ENCODE peak calls at places on chromosomes 5 and 9, in nine cellular contexts. One of them, this sample, is unnamed.
A peak's percentile ranks its signal among the peaks of the same experiment; 100 is the strongest.

GRCh38 chr9:34550681-34551270 is 28.0 kb upstream of the ENHO start:
- DNase-seq in T-helper 9 cell: no peak
- DNase-seq in GM23338: no peak
- DNase-seq in amygdala: no peak
- DNase-seq in AG10803: no peak
- DNase-seq in activated effector memory CD4-positive, alpha-beta T cell treated with anti-CD3 and anti-CD28 coated beads, Interleukin-2, amount 50 U/mL, for 16 hours: peak; percentile 31
- DNase-seq in stimulated activated CD4-positive, alpha-beta T cell treated with anti-CD3 and anti-CD28 coated beads, Interleukin-1b, Interleukin-23, amount 100 ng/mL, for 1 hour: no peak
- DNase-seq in OCI-LY7: no peak
- DNase-seq in H54: no peak
- DNase-seq in this sample: no peak

GRCh38 chr9:121972501-121972981 is 120.6 kb downstream of the TTLL11 start:
- DNase-seq in AG10803: peak; percentile 59
- DNase-seq in GM23338: peak; percentile 23
- DNase-seq in activated effector memory CD4-positive, alpha-beta T cell treated with anti-CD3 and anti-CD28 coated beads, Interleukin-2, amount 50 U/mL, for 16 hours: no peak
- DNase-seq in amygdala: peak; percentile 37
- DNase-seq in stimulated activated CD4-positive, alpha-beta T cell treated with anti-CD3 and anti-CD28 coated beads, Interleukin-1b, Interleukin-23, amount 100 ng/mL, for 1 hour: no peak
- DNase-seq in OCI-LY7: peak; percentile 95
- DNase-seq in T-helper 9 cell: no peak
- DNase-seq in H54: peak; percentile 99
- DNase-seq in this sample: peak; percentile 47

GRCh38 chr5:171521219-171521633 is 101.8 kb downstream of the FGF18 start:
- DNase-seq in amygdala: no peak
- DNase-seq in T-helper 9 cell: no peak
- DNase-seq in stimulated activated CD4-positive, alpha-beta T cell treated with anti-CD3 and anti-CD28 coated beads, Interleukin-1b, Interleukin-23, amount 100 ng/mL, for 1 hour: no peak
- DNase-seq in GM23338: peak; percentile 52
- DNase-seq in H54: peak; percentile 90
- DNase-seq in AG10803: peak; percentile 95
- DNase-seq in OCI-LY7: no peak
- DNase-seq in activated effector memory CD4-positive, alpha-beta T cell treated with anti-CD3 and anti-CD28 coated beads, Interleukin-2, amount 50 U/mL, for 16 hours: no peak
- DNase-seq in this sample: peak; percentile 89

GRCh38 chr5:105898183-105898582 is 1772.6 kb downstream of the EFNA5 start:
- DNase-seq in OCI-LY7: no peak
- DNase-seq in stimulated activated CD4-positive, alpha-beta T cell treated with anti-CD3 and anti-CD28 coated beads, Interleukin-1b, Interleukin-23, amount 100 ng/mL, for 1 hour: no peak
- DNase-seq in T-helper 9 cell: no peak
- DNase-seq in activated effector memory CD4-positive, alpha-beta T cell treated with anti-CD3 and anti-CD28 coated beads, Interleukin-2, amount 50 U/mL, for 16 hours: no peak
- DNase-seq in H54: no peak
- DNase-seq in amygdala: no peak
- DNase-seq in AG10803: no peak
- DNase-seq in GM23338: no peak
- DNase-seq in this sample: no peak

GRCh38 chr9:38159599-38159998 is 90.6 kb upstream of the SHB start:
- DNase-seq in H54: no peak
- DNase-seq in T-helper 9 cell: no peak
- DNase-seq in OCI-LY7: no peak
- DNase-seq in AG10803: no peak
- DNase-seq in activated effector memory CD4-positive, alpha-beta T cell treated with anti-CD3 and anti-CD28 coated beads, Interleukin-2, amount 50 U/mL, for 16 hours: no peak
- DNase-seq in amygdala: no peak
- DNase-seq in stimulated activated CD4-positive, alpha-beta T cell treated with anti-CD3 and anti-CD28 coated beads, Interleukin-1b, Interleukin-23, amount 100 ng/mL, for 1 hour: no peak
- DNase-seq in GM23338: no peak
- DNase-seq in this sample: no peak

GRCh38 chr5:60493372-60493771 is 206.6 kb downstream of the DEPDC1B start:
- DNase-seq in T-helper 9 cell: no peak
- DNase-seq in OCI-LY7: no peak
- DNase-seq in H54: no peak
- DNase-seq in amygdala: no peak
- DNase-seq in AG10803: no peak
- DNase-seq in activated effector memory CD4-positive, alpha-beta T cell treated with anti-CD3 and anti-CD28 coated beads, Interleukin-2, amount 50 U/mL, for 16 hours: no peak
- DNase-seq in stimulated activated CD4-positive, alpha-beta T cell treated with anti-CD3 and anti-CD28 coated beads, Interleukin-1b, Interleukin-23, amount 100 ng/mL, for 1 hour: no peak
- DNase-seq in GM23338: no peak
- DNase-seq in this sample: no peak

GRCh38 chr5:180832638-180833068 is 28.4 kb downstream of the ZFP62 start:
- DNase-seq in H54: no peak
- DNase-seq in AG10803: no peak
- DNase-seq in GM23338: no peak
- DNase-seq in activated effector memory CD4-positive, alpha-beta T cell treated with anti-CD3 and anti-CD28 coated beads, Interleukin-2, amount 50 U/mL, for 16 hours: peak; percentile 76
- DNase-seq in stimulated activated CD4-positive, alpha-beta T cell treated with anti-CD3 and anti-CD28 coated beads, Interleukin-1b, Interleukin-23, amount 100 ng/mL, for 1 hour: no peak
- DNase-seq in T-helper 9 cell: no peak
- DNase-seq in amygdala: no peak
- DNase-seq in OCI-LY7: peak; percentile 80
- DNase-seq in this sample: no peak

GRCh38 chr9:13568446-13568845 is 289.0 kb upstream of the MPDZ start:
- DNase-seq in activated effector memory CD4-positive, alpha-beta T cell treated with anti-CD3 and anti-CD28 coated beads, Interleukin-2, amount 50 U/mL, for 16 hours: no peak
- DNase-seq in GM23338: no peak
- DNase-seq in AG10803: no peak
- DNase-seq in T-helper 9 cell: no peak
- DNase-seq in stimulated activated CD4-positive, alpha-beta T cell treated with anti-CD3 and anti-CD28 coated beads, Interleukin-1b, Interleukin-23, amount 100 ng/mL, for 1 hour: no peak
- DNase-seq in amygdala: peak; percentile 48
- DNase-seq in OCI-LY7: no peak
- DNase-seq in H54: no peak
- DNase-seq in this sample: no peak

GRCh38 chr9:87668722-87669121 is 57.2 kb upstream of the CTSL start:
- DNase-seq in activated effector memory CD4-positive, alpha-beta T cell treated with anti-CD3 and anti-CD28 coated beads, Interleukin-2, amount 50 U/mL, for 16 hours: no peak
- DNase-seq in AG10803: no peak
- DNase-seq in GM23338: no peak
- DNase-seq in T-helper 9 cell: no peak
- DNase-seq in OCI-LY7: no peak
- DNase-seq in H54: no peak
- DNase-seq in amygdala: no peak
- DNase-seq in stimulated activated CD4-positive, alpha-beta T cell treated with anti-CD3 and anti-CD28 coated beads, Interleukin-1b, Interleukin-23, amount 100 ng/mL, for 1 hour: no peak
- DNase-seq in this sample: no peak

GRCh38 chr9:32552172-32552872 is at the start of the genes SMIM27 and TOPORS:
- DNase-seq in OCI-LY7: peak; percentile 94
- DNase-seq in stimulated activated CD4-positive, alpha-beta T cell treated with anti-CD3 and anti-CD28 coated beads, Interleukin-1b, Interleukin-23, amount 100 ng/mL, for 1 hour: peak; percentile 67
- DNase-seq in GM23338: peak; percentile 95
- DNase-seq in H54: peak; percentile 49
- DNase-seq in T-helper 9 cell: peak; percentile 86
- DNase-seq in activated effector memory CD4-positive, alpha-beta T cell treated with anti-CD3 and anti-CD28 coated beads, Interleukin-2, amount 50 U/mL, for 16 hours: peak; percentile 96
- DNase-seq in AG10803: peak; percentile 85
- DNase-seq in amygdala: peak; percentile 83
- DNase-seq in this sample: peak; percentile 92

GRCh38 chr9:92749934-92750315 is 14.7 kb downstream of the BICD2 start:
- DNase-seq in amygdala: no peak
- DNase-seq in AG10803: peak; percentile 48
- DNase-seq in GM23338: no peak
- DNase-seq in activated effector memory CD4-positive, alpha-beta T cell treated with anti-CD3 and anti-CD28 coated beads, Interleukin-2, amount 50 U/mL, for 16 hours: peak; percentile 16
- DNase-seq in OCI-LY7: no peak
- DNase-seq in H54: no peak
- DNase-seq in T-helper 9 cell: no peak
- DNase-seq in stimulated activated CD4-positive, alpha-beta T cell treated with anti-CD3 and anti-CD28 coated beads, Interleukin-1b, Interleukin-23, amount 100 ng/mL, for 1 hour: no peak
- DNase-seq in this sample: no peak

GRCh38 chr5:37435261-37435660 is 56.1 kb downstream of the WDR70 start:
- DNase-seq in stimulated activated CD4-positive, alpha-beta T cell treated with anti-CD3 and anti-CD28 coated beads, Interleukin-1b, Interleukin-23, amount 100 ng/mL, for 1 hour: no peak
- DNase-seq in AG10803: peak; percentile 23
- DNase-seq in H54: no peak
- DNase-seq in OCI-LY7: no peak
- DNase-seq in activated effector memory CD4-positive, alpha-beta T cell treated with anti-CD3 and anti-CD28 coated beads, Interleukin-2, amount 50 U/mL, for 16 hours: no peak
- DNase-seq in amygdala: no peak
- DNase-seq in T-helper 9 cell: no peak
- DNase-seq in GM23338: no peak
- DNase-seq in this sample: no peak

GRCh38 chr5:171595801-171596231 is 176.4 kb downstream of the FGF18 start:
- DNase-seq in activated effector memory CD4-positive, alpha-beta T cell treated with anti-CD3 and anti-CD28 coated beads, Interleukin-2, amount 50 U/mL, for 16 hours: no peak
- DNase-seq in H54: peak; percentile 61
- DNase-seq in T-helper 9 cell: no peak
- DNase-seq in AG10803: peak; percentile 63
- DNase-seq in GM23338: no peak
- DNase-seq in amygdala: no peak
- DNase-seq in OCI-LY7: no peak
- DNase-seq in stimulated activated CD4-positive, alpha-beta T cell treated with anti-CD3 and anti-CD28 coated beads, Interleukin-1b, Interleukin-23, amount 100 ng/mL, for 1 hour: no peak
- DNase-seq in this sample: peak; percentile 60

GRCh38 chr9:4573634-4574391 is 83.5 kb downstream of the SLC1A1 start:
- DNase-seq in GM23338: no peak
- DNase-seq in OCI-LY7: no peak
- DNase-seq in T-helper 9 cell: no peak
- DNase-seq in stimulated activated CD4-positive, alpha-beta T cell treated with anti-CD3 and anti-CD28 coated beads, Interleukin-1b, Interleukin-23, amount 100 ng/mL, for 1 hour: no peak
- DNase-seq in AG10803: no peak
- DNase-seq in amygdala: no peak
- DNase-seq in H54: no peak
- DNase-seq in activated effector memory CD4-positive, alpha-beta T cell treated with anti-CD3 and anti-CD28 coated beads, Interleukin-2, amount 50 U/mL, for 16 hours: no peak
- DNase-seq in this sample: no peak

GRCh38 chr5:134547579-134547978 is 22.1 kb downstream of the JADE2 start:
- DNase-seq in AG10803: peak; percentile 83
- DNase-seq in activated effector memory CD4-positive, alpha-beta T cell treated with anti-CD3 and anti-CD28 coated beads, Interleukin-2, amount 50 U/mL, for 16 hours: no peak
- DNase-seq in GM23338: no peak
- DNase-seq in stimulated activated CD4-positive, alpha-beta T cell treated with anti-CD3 and anti-CD28 coated beads, Interleukin-1b, Interleukin-23, amount 100 ng/mL, for 1 hour: no peak
- DNase-seq in amygdala: no peak
- DNase-seq in T-helper 9 cell: no peak
- DNase-seq in H54: peak; percentile 78
- DNase-seq in OCI-LY7: no peak
- DNase-seq in this sample: no peak

GRCh38 chr5:158074992-158075769 is 216.2 kb upstream of the CLINT1 start:
- DNase-seq in H54: peak; percentile 23
- DNase-seq in GM23338: peak; percentile 81
- DNase-seq in stimulated activated CD4-positive, alpha-beta T cell treated with anti-CD3 and anti-CD28 coated beads, Interleukin-1b, Interleukin-23, amount 100 ng/mL, for 1 hour: no peak
- DNase-seq in T-helper 9 cell: peak; percentile 11
- DNase-seq in activated effector memory CD4-positive, alpha-beta T cell treated with anti-CD3 and anti-CD28 coated beads, Interleukin-2, amount 50 U/mL, for 16 hours: peak; percentile 71
- DNase-seq in AG10803: peak; percentile 76
- DNase-seq in amygdala: no peak
- DNase-seq in OCI-LY7: peak; percentile 69
- DNase-seq in this sample: peak; percentile 59

GRCh38 chr5:1725641-1726468 is 73.8 kb downstream of the MRPL36 start:
- DNase-seq in activated effector memory CD4-positive, alpha-beta T cell treated with anti-CD3 and anti-CD28 coated beads, Interleukin-2, amount 50 U/mL, for 16 hours: peak; percentile 53
- DNase-seq in amygdala: no peak
- DNase-seq in OCI-LY7: no peak
- DNase-seq in stimulated activated CD4-positive, alpha-beta T cell treated with anti-CD3 and anti-CD28 coated beads, Interleukin-1b, Interleukin-23, amount 100 ng/mL, for 1 hour: no peak
- DNase-seq in GM23338: peak; percentile 63
- DNase-seq in H54: no peak
- DNase-seq in T-helper 9 cell: no peak
- DNase-seq in AG10803: no peak
- DNase-seq in this sample: no peak

This sample was measured in A549.